ENCODE peak calls at places on chromosomes 5 and 9, in ten cellular contexts. V is ELF-1; J is GM20000; K is colonic mucosa; S is stimulated activated CD4-positive, alpha-beta T cell treated with anti-CD3 and anti-CD28 coated beads, Interleukin-12 subunit alpha, Interleukin-12 subunit beta, amount 100 ng/mL, for 4 hours; W is mesothelial cell of epicardium; R is GM12891; P is activated CD4-positive, alpha-beta T cell treated with anti-CD3 and anti-CD28 coated beads for 24 hours; D is heart right ventricle; Y is NAMALWA. O is an unnamed sample.

GRCh38 chr5:169063269-169063919 is 237.5 kb downstream of the SLIT3 start:
- DNase-seq in V (peak; percentile 51), J (no peak), K (no peak), S (no peak), W (no peak), R (no peak), P (no peak), D (no peak), Y (no peak), O (no peak)

GRCh38 chr5:108720416-108720815 is 27.3 kb upstream of the FER start:
- DNase-seq in V (no peak), J (peak; percentile 31), K (no peak), S (no peak), W (no peak), R (no peak), P (no peak), D (no peak), Y (no peak), O (no peak)

GRCh38 chr9:100626949-100627348 is 49.1 kb downstream of the CAVIN4 start:
- DNase-seq in V (no peak), J (no peak), K (no peak), S (no peak), W (no peak), R (no peak), P (no peak), D (no peak), Y (no peak), O (no peak)

GRCh38 chr9:84137968-84138367 is 157.4 kb downstream of the RMI1 start:
- DNase-seq in V (no peak), J (no peak), K (no peak), S (no peak), W (no peak), R (no peak), P (no peak), D (no peak), Y (no peak), O (no peak)

GRCh38 chr9:128007566-128008138 is 26.9 kb upstream of the EEIG1 start:
- DNase-seq in V (no peak), J (peak; percentile 63), K (peak; percentile 67), S (peak; percentile 86), W (no peak), R (peak; percentile 66), P (peak; percentile 89), D (peak; percentile 67), Y (peak; percentile 83), O (no peak)

GRCh38 chr9:33230756-33231691 is 8.9 kb upstream of the SPINK4 start:
- DNase-seq in V (peak; percentile 68), J (no peak), K (no peak), S (no peak), W (no peak), R (no peak), P (no peak), D (no peak), Y (no peak), O (no peak)

GRCh38 chr5:79181419-79182022 is 54.4 kb upstream of the JMY start:
- DNase-seq in V (peak; percentile 38), J (no peak), K (no peak), S (no peak), W (no peak), R (no peak), P (no peak), D (no peak), Y (no peak), O (no peak)

GRCh38 chr9:94767331-94768099 is 41.0 kb downstream of the AOPEP start:
- DNase-seq in V (no peak), J (no peak), K (no peak), S (no peak), W (no peak), R (no peak), P (no peak), D (no peak), Y (no peak), O (no peak)

GRCh38 chr5:132500931-132501628 is 10.5 kb upstream of the IRF1 start:
- DNase-seq in V (peak; percentile 65), J (peak; percentile 82), K (peak; percentile 89), S (peak; percentile 65), W (no peak), R (no peak), P (no peak), D (peak; percentile 73), Y (peak; percentile 83), O (peak; percentile 70)

GRCh38 chr9:86577420-86578333 is 223.5 kb upstream of the TUT7 start:
- DNase-seq in V (peak; percentile 56), J (no peak), K (no peak), S (no peak), W (no peak), R (no peak), P (no peak), D (no peak), Y (no peak), O (no peak)

GRCh38 chr9:88998911-88999310 is 7.6 kb downstream of the S1PR3 start:
- DNase-seq in V (peak; percentile 39), J (no peak), K (peak; percentile 43), S (no peak), W (no peak), R (no peak), P (no peak), D (peak; percentile 75), Y (no peak), O (peak; percentile 80)